ENCODE peak calls at places on chromosomes 5 and 9, in ten cellular contexts. X is tibial artery, P is esophagus squamous epithelium, Z is GM12878, K is uterus, G is left ventricle myocardium inferior, V is mesendoderm, Q is prostate gland, J is kidney, M is substantia nigra. H is an unnamed sample.

GRCh38 chr9:131999692-132000551 is 79.7 kb downstream of the MED27 start:
- DNase-seq in X (no peak), P (no peak), Z (peak), K (no peak), G (no peak), V (no peak), Q (no peak), J (no peak), M (no peak), H (no peak)

GRCh38 chr5:113510836-113511451 is 2.5 kb upstream of the YTHDC2 start:
- DNase-seq in X (no peak), P (no peak), Z (no peak), K (no peak), G (no peak), V (no peak), Q (no peak), J (no peak), M (no peak), H (no peak)

GRCh38 chr5:120538644-120539043 is 74.5 kb downstream of the PRR16 start:
- DNase-seq in X (no peak), P (no peak), Z (no peak), K (no peak), G (no peak), V (peak), Q (no peak), J (no peak), M (no peak), H (no peak)

GRCh38 chr5:163880307-163880706 is 374.9 kb downstream of the MAT2B start:
- DNase-seq in X (no peak), P (no peak), Z (no peak), K (no peak), G (no peak), V (no peak), Q (no peak), J (no peak), M (no peak), H (no peak)

GRCh38 chr5:103101079-103101732 is 18.7 kb downstream of the GIN1 start:
- DNase-seq in X (no peak), P (no peak), Z (no peak), K (no peak), G (no peak), V (no peak), Q (no peak), J (no peak), M (no peak), H (no peak)

GRCh38 chr5:94433393-94434149 is 184.8 kb downstream of the KIAA0825 start:
- DNase-seq in X (no peak), P (no peak), Z (no peak), K (no peak), G (no peak), V (peak), Q (peak), J (no peak), M (no peak), H (no peak)

GRCh38 chr5:134116291-134116690 is 1.8 kb downstream of the TCF7 start:
- DNase-seq in X (no peak), P (no peak), Z (no peak), K (no peak), G (no peak), V (no peak), Q (no peak), J (no peak), M (no peak), H (no peak)

GRCh38 chr9:134648701-134649525 is 7.3 kb downstream of the COL5A1 start:
- DNase-seq in X (no peak), P (no peak), Z (no peak), K (no peak), G (peak), V (no peak), Q (no peak), J (peak), M (no peak), H (no peak)

GRCh38 chr5:72326298-72326649 is 6.1 kb downstream of the PTCD2 start:
- DNase-seq in X (no peak), P (no peak), Z (no peak), K (no peak), G (no peak), V (no peak), Q (no peak), J (no peak), M (no peak), H (no peak)

GRCh38 chr5:74127377-74128338 is 501.7 kb downstream of the ARHGEF28 start:
- DNase-seq in X (no peak), P (no peak), Z (no peak), K (no peak), G (no peak), V (peak), Q (peak), J (no peak), M (no peak), H (peak)

GRCh38 chr5:2683720-2684119 is 67.8 kb downstream of the IRX2 start:
- DNase-seq in X (no peak), P (no peak), Z (no peak), K (no peak), G (no peak), V (no peak), Q (no peak), J (no peak), M (no peak), H (no peak)

GRCh38 chr5:148268556-148268955 is at the start of gene SPINK13:
- DNase-seq in X (no peak), P (no peak), Z (no peak), K (no peak), G (no peak), V (peak), Q (no peak), J (no peak), M (no peak), H (no peak)

GRCh38 chr9:94812343-94812742 is 85.8 kb downstream of the AOPEP start:
- DNase-seq in X (no peak), P (no peak), Z (no peak), K (no peak), G (no peak), V (no peak), Q (no peak), J (no peak), M (no peak), H (no peak)

GRCh38 chr5:77087484-77088291 is 603 bp upstream of the ZBED3 start:
- DNase-seq in X (peak), P (no peak), Z (no peak), K (no peak), G (peak), V (peak), Q (peak), J (peak), M (peak), H (no peak)

GRCh38 chr9:90331826-90332575 is 310.6 kb downstream of the DIRAS2 start:
- DNase-seq in X (no peak), P (no peak), Z (no peak), K (no peak), G (no peak), V (peak), Q (no peak), J (no peak), M (no peak), H (no peak)

GRCh38 chr9:69351227-69351626 is 26.2 kb downstream of the ENTREP1 start:
- DNase-seq in X (no peak), P (no peak), Z (no peak), K (no peak), G (no peak), V (no peak), Q (no peak), J (no peak), M (no peak), H (no peak)

GRCh38 chr5:52015760-52016159 is 632.5 kb downstream of the ISL1 start:
- DNase-seq in X (no peak), P (no peak), Z (no peak), K (no peak), G (no peak), V (no peak), Q (no peak), J (no peak), M (no peak), H (no peak)

GRCh38 chr5:72231989-72232703 is 87.9 kb downstream of the MRPS27 start:
- DNase-seq in X (no peak), P (no peak), Z (no peak), K (no peak), G (no peak), V (no peak), Q (peak), J (no peak), M (no peak), H (no peak)

GRCh38 chr5:78497573-78498533 is 137.4 kb downstream of the SCAMP1 start:
- DNase-seq in X (no peak), P (no peak), Z (no peak), K (peak), G (no peak), V (no peak), Q (no peak), J (no peak), M (no peak), H (no peak)

GRCh38 chr5:176994460-176995121 is 12.0 kb downstream of the UIMC1 start:
- DNase-seq in X (no peak), P (no peak), Z (peak), K (no peak), G (peak), V (peak), Q (no peak), J (no peak), M (no peak), H (no peak)

GRCh38 chr5:6228257-6229250 is 149.8 kb downstream of the MED10 start:
- DNase-seq in X (no peak), P (no peak), Z (no peak), K (no peak), G (no peak), V (no peak), Q (no peak), J (no peak), M (no peak), H (no peak)

GRCh38 chr9:14158911-14159310 is 155.0 kb downstream of the NFIB start:
- DNase-seq in X (no peak), P (no peak), Z (no peak), K (no peak), G (no peak), V (peak), Q (no peak), J (no peak), M (no peak), H (no peak)

GRCh38 chr5:166369817-166370216 is 1921.6 kb upstream of the WWC1 start:
- DNase-seq in X (no peak), P (no peak), Z (no peak), K (no peak), G (no peak), V (peak), Q (no peak), J (no peak), M (no peak), H (no peak)

GRCh38 chr5:171845857-171846785 is 60.5 kb downstream of the SMIM23 start:
- DNase-seq in X (no peak), P (no peak), Z (no peak), K (no peak), G (peak), V (peak), Q (no peak), J (no peak), M (no peak), H (no peak)

GRCh38 chr5:145218019-145218418 is 617.1 kb downstream of the PRELID2 start:
- DNase-seq in X (no peak), P (no peak), Z (no peak), K (no peak), G (no peak), V (no peak), Q (no peak), J (peak), M (no peak), H (no peak)

GRCh38 chr9:131238402-131239021 is 37.8 kb downstream of the FAM78A start:
- DNase-seq in X (peak), P (no peak), Z (no peak), K (no peak), G (peak), V (peak), Q (no peak), J (peak), M (no peak), H (no peak)

GRCh38 chr5:43854697-43855292 is 251.8 kb downstream of the NNT start:
- DNase-seq in X (no peak), P (no peak), Z (no peak), K (no peak), G (no peak), V (peak), Q (no peak), J (no peak), M (no peak), H (no peak)

GRCh38 chr9:6272229-6272597 is 56.0 kb upstream of the TPD52L3 start:
- DNase-seq in X (no peak), P (no peak), Z (no peak), K (peak), G (no peak), V (no peak), Q (peak), J (no peak), M (no peak), H (no peak)

GRCh38 chr9:2023532-2023931 is 8.4 kb downstream of the SMARCA2 start:
- DNase-seq in X (no peak), P (no peak), Z (no peak), K (no peak), G (no peak), V (no peak), Q (no peak), J (no peak), M (no peak), H (no peak)

GRCh38 chr9:109182940-109183798 is 16.1 kb upstream of the FRRS1L start:
- DNase-seq in X (no peak), P (no peak), Z (no peak), K (no peak), G (no peak), V (peak), Q (peak), J (no peak), M (no peak), H (no peak)

GRCh38 chr9:128704356-128704670 is 2.0 kb downstream of the PKN3 start:
- DNase-seq in X (peak), P (no peak), Z (no peak), K (no peak), G (no peak), V (no peak), Q (no peak), J (no peak), M (no peak), H (no peak)

GRCh38 chr5:32325067-32325466 is 12.3 kb upstream of the MTMR12 start:
- DNase-seq in X (no peak), P (no peak), Z (no peak), K (no peak), G (no peak), V (no peak), Q (no peak), J (no peak), M (no peak), H (no peak)

GRCh38 chr5:4518924-4519660 is 621.0 kb upstream of the ADAMTS16 start:
- DNase-seq in X (no peak), P (no peak), Z (no peak), K (no peak), G (no peak), V (no peak), Q (no peak), J (no peak), M (no peak), H (no peak)

GRCh38 chr5:58542709-58543108 is 40.2 kb upstream of the RAB3C start:
- DNase-seq in X (no peak), P (no peak), Z (no peak), K (no peak), G (no peak), V (no peak), Q (no peak), J (no peak), M (no peak), H (no peak)

GRCh38 chr5:65100846-65101678 is 332.3 kb downstream of the CWC27 start:
- DNase-seq in X (peak), P (no peak), Z (no peak), K (peak), G (peak), V (peak), Q (peak), J (no peak), M (no peak), H (no peak)

GRCh38 chr5:31463341-31463740 is 68.6 kb downstream of the DROSHA start:
- DNase-seq in X (no peak), P (no peak), Z (no peak), K (no peak), G (no peak), V (no peak), Q (no peak), J (no peak), M (no peak), H (no peak)

GRCh38 chr9:133356391-133357091 is at the start of the genes SURF1 and SURF2:
- DNase-seq in X (peak), P (no peak), Z (no peak), K (peak), G (peak), V (peak), Q (peak), J (peak), M (peak), H (peak)

GRCh38 chr9:99368341-99369326 is 146.6 kb downstream of the SEC61B start:
- DNase-seq in X (peak), P (no peak), Z (peak), K (peak), G (peak), V (no peak), Q (no peak), J (peak), M (no peak), H (peak)
- H3K27ac ChIP-seq in X (peak), P (peak), Z (no peak), K (peak), G (peak), V (no peak), Q (peak), J (no peak), M (no peak), H (peak)

GRCh38 chr5:138369706-138370105 is 17.2 kb downstream of the KDM3B start:
- DNase-seq in X (no peak), P (no peak), Z (no peak), K (no peak), G (no peak), V (no peak), Q (no peak), J (no peak), M (no peak), H (no peak)

GRCh38 chr5:138366556-138367382 is 14.3 kb downstream of the KDM3B start:
- DNase-seq in X (no peak), P (no peak), Z (no peak), K (no peak), G (no peak), V (no peak), Q (no peak), J (no peak), M (no peak), H (no peak)

GRCh38 chr5:138370537-138370936 is 18.1 kb downstream of the KDM3B start:
- DNase-seq in X (no peak), P (no peak), Z (no peak), K (no peak), G (no peak), V (no peak), Q (no peak), J (no peak), M (no peak), H (no peak)

GRCh38 chr5:138371454-138371853 is 19.0 kb downstream of the KDM3B start:
- DNase-seq in X (no peak), P (no peak), Z (no peak), K (no peak), G (no peak), V (peak), Q (no peak), J (no peak), M (no peak), H (no peak)

GRCh38 chr5:138369249-138369648 is 16.8 kb downstream of the KDM3B start:
- DNase-seq in X (no peak), P (no peak), Z (no peak), K (no peak), G (no peak), V (no peak), Q (no peak), J (no peak), M (no peak), H (no peak)
- H3K27ac ChIP-seq in X (no peak), P (peak), Z (peak), K (no peak), G (peak), V (no peak), Q (no peak), J (no peak), M (no peak), H (no peak)

GRCh38 chr5:150780180-150780692 is 1.7 kb downstream of the SMIM3 start:
- DNase-seq in X (peak), P (no peak), Z (peak), K (peak), G (peak), V (no peak), Q (no peak), J (peak), M (no peak), H (no peak)
- H3K27ac ChIP-seq in X (peak), P (peak), Z (peak), K (peak), G (peak), V (no peak), Q (peak), J (peak), M (peak), H (peak)

GRCh38 chr5:179281688-179282087 is 63.6 kb downstream of the ADAMTS2 start:
- DNase-seq in X (peak), P (no peak), Z (no peak), K (no peak), G (no peak), V (no peak), Q (no peak), J (no peak), M (no peak), H (no peak)

GRCh38 chr5:179287631-179288030 is 57.6 kb downstream of the ADAMTS2 start:
- DNase-seq in X (peak), P (no peak), Z (no peak), K (peak), G (no peak), V (no peak), Q (no peak), J (peak), M (no peak), H (no peak)

GRCh38 chr5:179285236-179285635 is 60.0 kb downstream of the ADAMTS2 start:
- DNase-seq in X (peak), P (no peak), Z (no peak), K (peak), G (peak), V (no peak), Q (no peak), J (peak), M (peak), H (no peak)

GRCh38 chr5:179287071-179287470 is 58.2 kb downstream of the ADAMTS2 start:
- DNase-seq in X (peak), P (no peak), Z (no peak), K (peak), G (peak), V (no peak), Q (no peak), J (no peak), M (no peak), H (no peak)

GRCh38 chr5:179284751-179285191 is 60.5 kb downstream of the ADAMTS2 start:
- DNase-seq in X (peak), P (no peak), Z (no peak), K (peak), G (peak), V (no peak), Q (no peak), J (peak), M (no peak), H (peak)
- H3K27ac ChIP-seq in X (peak), P (peak), Z (no peak), K (peak), G (peak), V (no peak), Q (no peak), J (peak), M (peak), H (no peak)

GRCh38 chr5:172854958-172855357 is 20.9 kb downstream of the ERGIC1 start:
- DNase-seq in X (no peak), P (no peak), Z (no peak), K (peak), G (no peak), V (no peak), Q (no peak), J (peak), M (no peak), H (no peak)
- H3K27ac ChIP-seq in X (peak), P (peak), Z (no peak), K (peak), G (peak), V (no peak), Q (peak), J (peak), M (no peak), H (no peak)

DNA sequence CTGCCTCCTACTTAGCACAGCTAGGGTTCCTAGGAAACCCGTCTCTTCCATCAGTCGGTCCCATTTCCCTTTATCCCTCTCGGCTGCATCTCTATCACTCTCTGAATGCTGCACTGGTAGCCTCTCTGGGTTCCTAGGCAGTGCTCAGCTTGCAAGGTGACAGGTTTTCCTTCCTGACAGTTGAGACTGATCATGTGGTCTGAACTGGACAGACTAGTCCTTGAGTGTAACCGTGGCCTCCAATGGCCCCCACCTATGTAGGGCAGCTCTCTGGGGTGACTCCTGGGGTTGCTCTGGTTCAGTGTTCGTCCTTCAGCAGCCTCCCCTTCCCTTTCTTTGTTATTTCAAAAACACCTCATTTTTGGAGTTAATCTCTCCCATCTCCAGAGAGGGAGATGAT is 3.8 kb downstream of the TMEM8B start:
- DNase-seq in X (no peak), P (no peak), Z (no peak), K (no peak), G (no peak), V (no peak), Q (peak), J (no peak), M (no peak), H (no peak)
- H3K27ac ChIP-seq in X (peak), P (no peak), Z (no peak), K (no peak), G (peak), V (no peak), Q (peak), J (peak), M (no peak), H (no peak)

DNA sequence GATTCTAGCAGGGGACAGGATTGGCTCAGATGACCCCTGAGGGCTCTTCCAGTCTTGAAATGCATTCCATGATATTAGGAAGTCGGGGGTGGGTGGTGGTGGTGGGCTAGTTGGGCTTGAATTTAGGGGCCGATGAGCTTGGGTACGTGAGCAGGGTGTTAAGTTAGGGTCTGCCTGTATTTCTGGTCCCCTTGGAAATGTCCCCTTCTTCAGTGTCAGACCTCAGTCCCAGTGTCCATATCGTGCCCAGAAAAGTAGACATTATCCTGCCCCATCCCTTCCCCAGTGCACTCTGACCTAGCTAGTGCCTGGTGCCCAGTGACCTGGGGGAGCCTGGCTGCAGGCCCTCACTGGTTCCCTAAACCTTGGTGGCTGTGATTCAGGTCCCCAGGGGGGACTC is 2.9 kb upstream of the MYOZ3 start:
- DNase-seq in X (peak), P (no peak), Z (no peak), K (peak), G (no peak), V (no peak), Q (no peak), J (no peak), M (no peak), H (no peak)
- H3K27ac ChIP-seq in X (peak), P (no peak), Z (no peak), K (peak), G (peak), V (no peak), Q (peak), J (no peak), M (no peak), H (no peak)

H was measured in caudate nucleus.